ENCODE peak calls at places on chromosomes 4 and X, in eight cellular contexts. One of them, this sample, is unnamed. For H3K79me2, the result is how much of the 10 kb centered on the place peaks cover.

GRCh38 chr4:40550900-40551546 is 78.6 kb downstream of the RBM47 start:
- DNase-seq in PC-3: peak
- DNase-seq in GM23248: peak
- DNase-seq in HCT116: peak
- DNase-seq in SK-N-SH: no peak
- DNase-seq in H9: no peak
- DNase-seq in Karpas-422: peak
- DNase-seq in osteoblast: peak
- DNase-seq in this sample: peak

GRCh38 chrX:97616883-97617510 is 733.3 kb downstream of the RPA4 start:
- DNase-seq in PC-3: peak
- DNase-seq in GM23248: peak
- DNase-seq in HCT116: peak
- DNase-seq in SK-N-SH: no peak
- DNase-seq in H9: no peak
- DNase-seq in Karpas-422: no peak
- DNase-seq in osteoblast: no peak
- DNase-seq in this sample: no peak

GRCh38 chr4:186144180-186144579 is 39.7 kb downstream of the FAM149A start:
- DNase-seq in PC-3: peak
- DNase-seq in GM23248: peak
- DNase-seq in HCT116: no peak
- DNase-seq in SK-N-SH: peak
- DNase-seq in H9: peak
- DNase-seq in Karpas-422: no peak
- DNase-seq in osteoblast: peak
- DNase-seq in this sample: peak

GRCh38 chr4:185395255-185395955 is at the start of gene LRP2BP:
- DNase-seq in PC-3: peak
- DNase-seq in GM23248: peak
- DNase-seq in HCT116: no peak
- DNase-seq in SK-N-SH: no peak
- DNase-seq in H9: no peak
- DNase-seq in Karpas-422: peak
- DNase-seq in osteoblast: peak
- DNase-seq in this sample: no peak

GRCh38 chrX:47145408-47146120 is 543 bp downstream of the RBM10 start:
- DNase-seq in PC-3: no peak
- DNase-seq in GM23248: peak
- DNase-seq in HCT116: no peak
- DNase-seq in SK-N-SH: peak
- DNase-seq in H9: no peak
- DNase-seq in Karpas-422: peak
- DNase-seq in osteoblast: peak
- DNase-seq in this sample: no peak

GRCh38 chr4:80471701-80472100 is 136.2 kb downstream of the CFAP299 start:
- DNase-seq in PC-3: peak
- DNase-seq in GM23248: peak
- DNase-seq in HCT116: no peak
- DNase-seq in SK-N-SH: no peak
- DNase-seq in H9: peak
- DNase-seq in Karpas-422: no peak
- DNase-seq in osteoblast: no peak
- DNase-seq in this sample: peak

GRCh38 chrX:20267924-20268701 is 1.4 kb upstream of the RPS6KA3 start:
- DNase-seq in PC-3: no peak
- DNase-seq in GM23248: no peak
- DNase-seq in HCT116: no peak
- DNase-seq in SK-N-SH: peak
- DNase-seq in H9: peak
- DNase-seq in Karpas-422: no peak
- DNase-seq in osteoblast: peak
- DNase-seq in this sample: peak

GRCh38 chr4:173752610-173753009 is 222.6 kb upstream of the HAND2 start:
- DNase-seq in PC-3: peak
- DNase-seq in GM23248: peak
- DNase-seq in HCT116: peak
- DNase-seq in SK-N-SH: no peak
- DNase-seq in H9: peak
- DNase-seq in Karpas-422: peak
- DNase-seq in osteoblast: no peak
- DNase-seq in this sample: peak

GRCh38 chrX:34764842-34765241 is 107.8 kb upstream of the TMEM47 start:
- DNase-seq in PC-3: peak
- DNase-seq in GM23248: no peak
- DNase-seq in HCT116: no peak
- DNase-seq in SK-N-SH: no peak
- DNase-seq in H9: peak
- DNase-seq in Karpas-422: no peak
- DNase-seq in osteoblast: no peak
- DNase-seq in this sample: peak
- H2AFZ ChIP-seq in PC-3: no peak
- H2AFZ ChIP-seq in GM23248: no peak
- H2AFZ ChIP-seq in HCT116: no peak
- H2AFZ ChIP-seq in SK-N-SH: no peak
- H2AFZ ChIP-seq in H9: no peak
- H2AFZ ChIP-seq in Karpas-422: no peak
- H2AFZ ChIP-seq in osteoblast: no peak
- H2AFZ ChIP-seq in this sample: no peak

DNA sequence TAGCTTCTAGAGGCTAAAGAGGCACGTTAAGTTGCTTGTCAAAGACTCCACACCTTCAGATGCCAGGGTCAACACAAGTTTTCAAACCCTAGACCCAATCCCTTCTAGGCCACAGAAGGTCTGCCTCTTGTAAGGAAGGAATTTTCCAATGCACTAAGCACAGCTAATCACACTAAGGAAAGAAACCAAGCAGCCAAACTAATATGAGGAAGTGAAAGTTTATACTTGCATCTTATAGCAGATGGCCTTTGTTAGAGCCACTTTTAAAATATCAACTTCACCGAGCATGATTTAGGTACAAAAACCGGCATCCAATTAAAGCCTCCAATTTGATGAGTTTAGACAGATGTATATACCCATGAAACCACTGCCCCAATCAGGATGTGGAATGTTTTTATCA is 9.9 kb downstream of the FHL1 start:
- DNase-seq in PC-3: no peak
- DNase-seq in GM23248: no peak
- DNase-seq in HCT116: no peak
- DNase-seq in SK-N-SH: no peak
- DNase-seq in H9: no peak
- DNase-seq in Karpas-422: peak
- DNase-seq in osteoblast: no peak
- DNase-seq in this sample: no peak
- H3K79me2 ChIP-seq in PC-3: under half
- H3K79me2 ChIP-seq in GM23248: under half
- H3K79me2 ChIP-seq in HCT116: under half
- H3K79me2 ChIP-seq in SK-N-SH: under half
- H3K79me2 ChIP-seq in H9: under half
- H3K79me2 ChIP-seq in Karpas-422: under half
- H3K79me2 ChIP-seq in osteoblast: under half
- H3K79me2 ChIP-seq in this sample: under half

DNA sequence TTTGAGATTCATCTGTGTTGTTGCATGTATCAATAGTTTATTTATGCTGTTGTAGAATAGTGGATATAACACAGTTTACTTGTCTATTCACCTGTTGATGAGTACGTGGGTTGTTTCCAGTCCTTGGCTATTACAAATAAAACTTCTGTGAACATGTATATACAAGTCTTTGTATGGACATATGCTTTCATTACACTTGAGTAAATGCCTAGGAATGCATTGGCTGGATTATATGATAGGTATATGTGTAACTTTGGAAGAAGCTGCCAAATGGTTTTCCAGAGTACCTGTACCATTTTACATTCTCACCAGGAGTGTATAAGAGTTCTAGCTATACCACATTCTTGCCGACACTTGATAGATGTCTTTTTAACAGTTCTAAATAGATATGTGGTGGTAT is 16.5 kb downstream of the ART3 start:
- DNase-seq in PC-3: no peak
- DNase-seq in GM23248: no peak
- DNase-seq in HCT116: no peak
- DNase-seq in SK-N-SH: no peak
- DNase-seq in H9: no peak
- DNase-seq in Karpas-422: no peak
- DNase-seq in osteoblast: no peak
- DNase-seq in this sample: no peak
- H2AFZ ChIP-seq in PC-3: no peak
- H2AFZ ChIP-seq in GM23248: no peak
- H2AFZ ChIP-seq in HCT116: no peak
- H2AFZ ChIP-seq in SK-N-SH: no peak
- H2AFZ ChIP-seq in H9: no peak
- H2AFZ ChIP-seq in Karpas-422: no peak
- H2AFZ ChIP-seq in osteoblast: no peak
- H2AFZ ChIP-seq in this sample: no peak

GRCh38 chrX:45806410-45807121 is 605.9 kb upstream of the DIPK2B start:
- DNase-seq in PC-3: no peak
- DNase-seq in GM23248: peak
- DNase-seq in HCT116: no peak
- DNase-seq in SK-N-SH: no peak
- DNase-seq in H9: no peak
- DNase-seq in Karpas-422: no peak
- DNase-seq in osteoblast: peak
- DNase-seq in this sample: no peak

GRCh38 chrX:45815389-45815788 is 614.7 kb upstream of the DIPK2B start:
- DNase-seq in PC-3: no peak
- DNase-seq in GM23248: no peak
- DNase-seq in HCT116: no peak
- DNase-seq in SK-N-SH: no peak
- DNase-seq in H9: no peak
- DNase-seq in Karpas-422: no peak
- DNase-seq in osteoblast: no peak
- DNase-seq in this sample: no peak

GRCh38 chrX:45807572-45808425 is 607.1 kb upstream of the DIPK2B start:
- DNase-seq in PC-3: no peak
- DNase-seq in GM23248: peak
- DNase-seq in HCT116: no peak
- DNase-seq in SK-N-SH: no peak
- DNase-seq in H9: no peak
- DNase-seq in Karpas-422: no peak
- DNase-seq in osteoblast: peak
- DNase-seq in this sample: peak

GRCh38 chrX:45811307-45811706 is 610.6 kb upstream of the DIPK2B start:
- DNase-seq in PC-3: no peak
- DNase-seq in GM23248: no peak
- DNase-seq in HCT116: no peak
- DNase-seq in SK-N-SH: no peak
- DNase-seq in H9: no peak
- DNase-seq in Karpas-422: no peak
- DNase-seq in osteoblast: no peak
- DNase-seq in this sample: no peak
- H3K79me2 ChIP-seq in PC-3: half or more
- H3K79me2 ChIP-seq in GM23248: half or more
- H3K79me2 ChIP-seq in HCT116: half or more
- H3K79me2 ChIP-seq in SK-N-SH: half or more
- H3K79me2 ChIP-seq in H9: half or more
- H3K79me2 ChIP-seq in Karpas-422: under half
- H3K79me2 ChIP-seq in osteoblast: half or more
- H3K79me2 ChIP-seq in this sample: half or more

DNA sequence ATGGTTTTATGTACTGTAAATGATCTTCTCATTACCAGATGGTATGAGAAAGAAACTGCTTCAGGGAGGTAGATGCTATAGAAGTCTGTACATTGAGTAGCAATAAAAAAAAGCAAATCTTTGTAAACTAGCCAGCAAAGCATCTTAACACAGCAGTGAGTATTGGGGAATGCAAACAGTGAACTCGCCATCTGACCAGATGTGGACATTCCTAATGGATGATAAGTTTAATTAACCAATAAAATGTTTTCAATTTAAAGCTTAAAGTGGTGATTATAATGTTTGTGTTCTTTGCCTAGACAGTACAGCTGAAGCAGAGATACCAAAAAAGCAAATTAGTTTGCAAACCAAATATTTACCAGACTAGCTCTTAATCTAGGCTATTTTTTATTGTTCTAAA is 1144.2 kb downstream of the FAT4 start:
- DNase-seq in PC-3: peak
- DNase-seq in GM23248: peak
- DNase-seq in HCT116: no peak
- DNase-seq in SK-N-SH: peak
- DNase-seq in H9: no peak
- DNase-seq in Karpas-422: no peak
- DNase-seq in osteoblast: no peak
- DNase-seq in this sample: no peak
- H2AFZ ChIP-seq in PC-3: no peak
- H2AFZ ChIP-seq in GM23248: no peak
- H2AFZ ChIP-seq in HCT116: no peak
- H2AFZ ChIP-seq in SK-N-SH: no peak
- H2AFZ ChIP-seq in H9: no peak
- H2AFZ ChIP-seq in Karpas-422: no peak
- H2AFZ ChIP-seq in osteoblast: no peak
- H2AFZ ChIP-seq in this sample: no peak

DNA sequence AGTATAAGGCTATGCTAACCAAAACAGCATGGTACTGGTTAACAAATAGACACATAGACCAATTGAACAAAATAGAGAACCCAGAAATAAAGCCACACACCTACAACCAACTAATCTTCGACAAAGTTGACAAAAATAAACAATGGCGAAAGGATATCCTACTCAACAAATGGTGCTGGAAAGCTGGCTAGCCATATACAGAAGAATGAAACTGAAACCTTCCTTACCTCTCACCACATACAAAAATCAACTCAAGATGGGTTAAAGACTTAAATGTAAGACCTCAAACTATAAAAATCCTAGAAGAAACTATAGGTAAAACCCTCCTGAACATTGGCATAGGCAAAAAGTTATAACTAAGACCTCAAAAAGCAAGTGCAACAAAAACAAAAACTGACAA is 47.2 kb downstream of the RAB28 start:
- DNase-seq in PC-3: no peak
- DNase-seq in GM23248: no peak
- DNase-seq in HCT116: no peak
- DNase-seq in SK-N-SH: no peak
- DNase-seq in H9: no peak
- DNase-seq in Karpas-422: no peak
- DNase-seq in osteoblast: no peak
- DNase-seq in this sample: no peak
- H3K79me2 ChIP-seq in PC-3: under half
- H3K79me2 ChIP-seq in GM23248: half or more
- H3K79me2 ChIP-seq in HCT116: under half
- H3K79me2 ChIP-seq in SK-N-SH: half or more
- H3K79me2 ChIP-seq in H9: under half
- H3K79me2 ChIP-seq in Karpas-422: half or more
- H3K79me2 ChIP-seq in osteoblast: under half
- H3K79me2 ChIP-seq in this sample: half or more

This sample was measured in neural progenitor cell.